ENCODE peak calls at places on chromosomes 2 and 18, in five cellular contexts. One of them, this sample, is unnamed.
A peak's percentile ranks its signal among the peaks of the same experiment; 100 is the strongest.

GRCh38 chr2:165804719-165805118 is 10.7 kb upstream of the GALNT3 start:
- DNase-seq in Panc1: no peak
- DNase-seq in transverse colon: peak; percentile 12
- DNase-seq in GM12878: no peak
- DNase-seq in K562: no peak
- DNase-seq in this sample: no peak

GRCh38 chr2:137987011-137987410 is 22.7 kb downstream of the HNMT start:
- DNase-seq in Panc1: no peak
- DNase-seq in transverse colon: no peak
- DNase-seq in GM12878: no peak
- DNase-seq in K562: no peak
- DNase-seq in this sample: no peak

GRCh38 chr2:234245945-234246344 is 195.4 kb downstream of the SPP2 start:
- DNase-seq in Panc1: no peak
- DNase-seq in GM12878: no peak
- DNase-seq in transverse colon: no peak
- DNase-seq in K562: no peak
- DNase-seq in this sample: no peak

GRCh38 chr2:240306185-240306584 is 129.3 kb upstream of the GPC1 start:
- DNase-seq in K562: no peak
- DNase-seq in Panc1: no peak
- DNase-seq in transverse colon: no peak
- DNase-seq in GM12878: no peak
- DNase-seq in this sample: no peak

GRCh38 chr2:219059725-219060682 is 717 bp downstream of the IHH start:
- DNase-seq in Panc1: no peak
- DNase-seq in K562: no peak
- DNase-seq in transverse colon: peak; percentile 37
- DNase-seq in GM12878: no peak
- DNase-seq in this sample: no peak

GRCh38 chr18:25353080-25353479 is 1.1 kb upstream of the ZNF521 start:
- DNase-seq in K562: no peak
- DNase-seq in GM12878: no peak
- DNase-seq in transverse colon: no peak
- DNase-seq in Panc1: no peak
- DNase-seq in this sample: no peak

GRCh38 chr2:18901255-18901654 is 311.9 kb upstream of the NT5C1B start:
- DNase-seq in transverse colon: no peak
- DNase-seq in K562: no peak
- DNase-seq in Panc1: no peak
- DNase-seq in GM12878: no peak
- DNase-seq in this sample: no peak

GRCh38 chr2:141940709-141941108 is 190.1 kb downstream of the LRP1B start:
- DNase-seq in Panc1: no peak
- DNase-seq in K562: no peak
- DNase-seq in GM12878: no peak
- DNase-seq in transverse colon: no peak
- DNase-seq in this sample: no peak

GRCh38 chr18:75548353-75548752 is 120.8 kb upstream of the SMIM21 start:
- DNase-seq in transverse colon: no peak
- DNase-seq in Panc1: no peak
- DNase-seq in K562: no peak
- DNase-seq in GM12878: no peak
- DNase-seq in this sample: no peak

GRCh38 chr2:147860009-147860408 is 15.2 kb downstream of the ACVR2A start:
- DNase-seq in GM12878: no peak
- DNase-seq in Panc1: no peak
- DNase-seq in transverse colon: no peak
- DNase-seq in K562: no peak
- DNase-seq in this sample: no peak

GRCh38 chr2:69154031-69154430 is 141.1 kb downstream of the ANTXR1 start:
- DNase-seq in transverse colon: no peak
- DNase-seq in K562: no peak
- DNase-seq in GM12878: no peak
- DNase-seq in Panc1: no peak
- DNase-seq in this sample: no peak

GRCh38 chr2:25204190-25204838 is 35.9 kb upstream of the POMC start:
- DNase-seq in Panc1: no peak
- DNase-seq in GM12878: no peak
- DNase-seq in K562: no peak
- DNase-seq in transverse colon: no peak
- DNase-seq in this sample: peak; percentile 83

DNA sequence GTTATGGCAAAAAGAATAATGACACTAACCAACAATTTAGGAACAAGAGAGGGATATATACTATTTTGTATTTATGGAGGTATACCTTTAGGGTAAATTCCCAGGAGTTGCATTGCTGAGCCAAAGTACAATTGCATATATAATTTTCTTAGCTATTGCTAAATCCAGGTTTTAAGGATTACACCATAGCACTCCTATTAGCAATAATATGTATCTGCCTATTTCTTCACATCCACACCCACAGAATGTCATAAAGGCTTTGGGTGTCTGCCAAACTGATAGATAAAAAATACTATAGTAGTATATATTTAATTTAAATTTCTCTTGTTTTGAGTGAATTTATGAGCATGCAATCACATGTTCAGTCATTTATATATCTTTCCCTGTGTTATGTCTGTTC is 11.5 kb upstream of the SERPINB13 start:
- DNase-seq in transverse colon: no peak
- DNase-seq in K562: no peak
- DNase-seq in Panc1: no peak
- DNase-seq in GM12878: no peak
- DNase-seq in this sample: no peak
- TF ChIP-seq POLR2AphosphoS5 in transverse colon: no peak
- TF ChIP-seq POLR2AphosphoS5 in K562: no peak
- TF ChIP-seq POLR2AphosphoS5 in Panc1: no peak
- TF ChIP-seq POLR2AphosphoS5 in GM12878: no peak
- TF ChIP-seq POLR2AphosphoS5 in this sample: no peak

GRCh38 chr2:156182132-156182531 is 150.4 kb downstream of the NR4A2 start:
- DNase-seq in transverse colon: peak; percentile 29
- DNase-seq in GM12878: no peak
- DNase-seq in K562: no peak
- DNase-seq in Panc1: no peak
- DNase-seq in this sample: no peak
- TF ChIP-seq POLR2AphosphoS5 in transverse colon: peak; percentile 81
- TF ChIP-seq POLR2AphosphoS5 in GM12878: no peak
- TF ChIP-seq POLR2AphosphoS5 in K562: no peak
- TF ChIP-seq POLR2AphosphoS5 in Panc1: no peak
- TF ChIP-seq POLR2AphosphoS5 in this sample: no peak

GRCh38 chr2:9310827-9311226 is 104.2 kb downstream of the ASAP2 start:
- DNase-seq in K562: no peak
- DNase-seq in GM12878: no peak
- DNase-seq in transverse colon: no peak
- DNase-seq in Panc1: peak; percentile 12
- DNase-seq in this sample: no peak

GRCh38 chr2:9313443-9313842 is 106.8 kb downstream of the ASAP2 start:
- DNase-seq in transverse colon: no peak
- DNase-seq in K562: peak; percentile 61
- DNase-seq in Panc1: no peak
- DNase-seq in GM12878: no peak
- DNase-seq in this sample: no peak

GRCh38 chr2:9310390-9310789 is 103.8 kb downstream of the ASAP2 start:
- DNase-seq in transverse colon: peak; percentile 53
- DNase-seq in Panc1: peak; percentile 46
- DNase-seq in GM12878: no peak
- DNase-seq in K562: no peak
- DNase-seq in this sample: no peak

GRCh38 chr2:9311488-9311887 is 104.9 kb downstream of the ASAP2 start:
- DNase-seq in GM12878: no peak
- DNase-seq in transverse colon: peak; percentile 29
- DNase-seq in K562: no peak
- DNase-seq in Panc1: no peak
- DNase-seq in this sample: no peak

DNA sequence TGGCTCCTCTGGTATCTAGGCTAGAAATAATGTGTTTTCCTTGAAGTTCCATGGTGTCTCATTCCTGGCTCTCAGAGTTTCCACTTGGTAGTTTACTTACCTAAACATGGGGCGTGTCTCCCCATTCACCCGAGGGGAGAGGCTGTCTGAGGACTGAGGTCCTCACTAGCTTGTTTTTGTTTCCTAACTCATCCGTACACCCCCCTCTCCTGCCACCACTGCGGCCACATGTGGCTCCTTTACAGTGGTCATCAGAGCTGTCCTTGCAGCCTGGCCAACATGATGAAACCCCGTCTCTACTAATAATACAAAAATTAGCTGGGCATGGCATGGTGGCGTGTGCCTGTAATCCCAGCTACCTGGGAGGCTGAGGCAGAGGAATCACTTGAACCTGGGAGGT is 106.0 kb downstream of the ASAP2 start:
- DNase-seq in transverse colon: no peak
- DNase-seq in GM12878: no peak
- DNase-seq in K562: no peak
- DNase-seq in Panc1: no peak
- DNase-seq in this sample: no peak
- TF ChIP-seq POLR2AphosphoS5 in transverse colon: no peak
- TF ChIP-seq POLR2AphosphoS5 in GM12878: no peak
- TF ChIP-seq POLR2AphosphoS5 in K562: no peak
- TF ChIP-seq POLR2AphosphoS5 in Panc1: no peak
- TF ChIP-seq POLR2AphosphoS5 in this sample: no peak

GRCh38 chr2:108329771-108330170 is 41.1 kb downstream of the SULT1C2 start:
- DNase-seq in GM12878: no peak
- DNase-seq in transverse colon: no peak
- DNase-seq in Panc1: no peak
- DNase-seq in K562: no peak
- DNase-seq in this sample: no peak

GRCh38 chr2:108325756-108326155 is 37.1 kb downstream of the SULT1C2 start:
- DNase-seq in Panc1: no peak
- DNase-seq in GM12878: no peak
- DNase-seq in transverse colon: no peak
- DNase-seq in K562: no peak
- DNase-seq in this sample: no peak

DNA sequence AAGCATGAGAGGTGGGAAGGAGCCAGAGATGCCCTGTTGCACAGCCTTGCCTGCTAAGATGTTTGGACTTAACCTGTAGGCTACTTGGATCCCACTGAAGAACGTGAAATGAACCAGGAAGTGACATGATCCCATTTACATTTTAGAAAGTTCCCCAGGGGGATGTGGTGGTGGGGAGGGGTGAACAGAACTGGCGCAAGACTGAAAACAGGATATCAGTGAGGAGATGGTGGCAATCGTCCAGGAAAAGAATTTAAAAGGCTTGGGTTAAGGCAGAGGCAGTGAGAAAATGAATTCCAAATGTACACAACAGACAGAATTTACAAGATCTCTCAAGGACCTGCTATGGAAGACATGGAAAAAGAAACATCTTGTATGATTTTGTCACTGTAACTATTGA is 42.3 kb downstream of the SULT1C2 start:
- DNase-seq in Panc1: no peak
- DNase-seq in transverse colon: no peak
- DNase-seq in GM12878: no peak
- DNase-seq in K562: no peak
- DNase-seq in this sample: no peak
- TF ChIP-seq POLR2AphosphoS5 in Panc1: no peak
- TF ChIP-seq POLR2AphosphoS5 in transverse colon: no peak
- TF ChIP-seq POLR2AphosphoS5 in GM12878: no peak
- TF ChIP-seq POLR2AphosphoS5 in K562: no peak
- TF ChIP-seq POLR2AphosphoS5 in this sample: no peak

DNA sequence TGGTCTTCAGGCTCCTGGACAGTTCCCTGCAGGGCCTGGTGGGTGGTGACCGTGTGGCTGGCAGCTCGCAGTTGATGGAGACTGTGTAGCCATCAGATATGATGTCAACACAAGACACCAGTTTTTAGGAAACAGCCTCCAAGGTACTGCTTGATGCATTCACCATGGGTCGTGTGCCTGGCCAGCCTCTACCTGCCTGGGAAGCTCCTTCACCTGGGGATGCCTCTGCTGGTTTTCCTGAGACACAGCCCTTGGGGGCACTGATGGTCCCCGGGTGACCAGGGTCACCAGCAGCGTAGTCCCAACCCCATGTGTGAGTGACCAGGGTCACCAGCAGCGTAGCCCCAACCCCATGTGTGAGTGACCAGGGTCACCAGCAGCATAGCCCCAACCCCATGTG is 33.6 kb upstream of the KCNG2 start:
- DNase-seq in transverse colon: peak; percentile 0
- DNase-seq in GM12878: no peak
- DNase-seq in Panc1: no peak
- DNase-seq in K562: no peak
- DNase-seq in this sample: no peak
- TF ChIP-seq POLR2AphosphoS5 in transverse colon: no peak
- TF ChIP-seq POLR2AphosphoS5 in GM12878: no peak
- TF ChIP-seq POLR2AphosphoS5 in Panc1: no peak
- TF ChIP-seq POLR2AphosphoS5 in K562: no peak
- TF ChIP-seq POLR2AphosphoS5 in this sample: no peak

This sample was measured in upper lobe of left lung.